ENCODE peak calls at places on chromosome 1, in ten cellular contexts. J is fibroblast of lung, Y is A549, O is LNCaP clone FGC, G is HCT116, E is cardiac muscle cell, K is adrenal gland, M is ascending aorta, C is foreskin fibroblast, S is transverse colon. U is an unnamed sample.

GRCh38 chr1:36307601-36308330 is 1.6 kb downstream of the SH3D21 start:
- DNase-seq in E (no peak), K (no peak), C (no peak), S (no peak), M (no peak), J (no peak), Y (no peak), G (no peak), O (no peak), U (no peak)

GRCh38 chr1:87115317-87115885 is 201.0 kb downstream of the HS2ST1 start:
- DNase-seq in C (peak), Y (no peak), O (no peak), S (no peak), M (no peak), G (no peak), E (peak), K (no peak), J (peak), U (peak)

GRCh38 chr1:42971848-42972291 is 13.2 kb upstream of the SLC2A1 start:
- DNase-seq in M (no peak), K (no peak), E (peak), G (no peak), C (peak), J (peak), Y (no peak), O (no peak), S (peak), U (no peak)

GRCh38 chr1:209650454-209650853 is 1.8 kb downstream of the LAMB3 start:
- DNase-seq in S (no peak), J (peak), O (no peak), M (no peak), C (no peak), K (no peak), E (peak), Y (no peak), G (no peak), U (no peak)

GRCh38 chr1:31576201-31576669 is at the start of gene TINAGL1:
- DNase-seq in C (no peak), O (no peak), G (peak), E (no peak), S (peak), Y (no peak), M (peak), K (no peak), J (no peak), U (no peak)

GRCh38 chr1:11501906-11502485 is 23.0 kb downstream of the DISP3 start:
- DNase-seq in Y (no peak), G (no peak), M (peak), J (no peak), S (no peak), E (no peak), K (no peak), O (no peak), C (no peak), U (no peak)

GRCh38 chr1:152244576-152244975 is 20.6 kb upstream of the HRNR start:
- DNase-seq in G (no peak), M (no peak), Y (no peak), C (no peak), J (peak), K (no peak), S (no peak), O (no peak), E (no peak), U (no peak)

GRCh38 chr1:207024202-207025143 is 8.1 kb downstream of the C1orf116 start:
- DNase-seq in K (peak), G (no peak), O (no peak), Y (no peak), J (peak), E (peak), S (no peak), M (no peak), C (no peak), U (no peak)

GRCh38 chr1:54199151-54199764 is 572 bp downstream of the CYB5RL start:
- DNase-seq in Y (peak), C (no peak), S (no peak), G (no peak), K (no peak), O (no peak), E (no peak), J (no peak), M (no peak), U (no peak)

GRCh38 chr1:42529724-42530161 is 66.7 kb downstream of the CCDC30 start:
- DNase-seq in G (no peak), J (peak), K (peak), Y (no peak), C (peak), M (no peak), S (peak), O (no peak), E (peak), U (peak)

GRCh38 chr1:172322219-172323061 is 98.0 kb upstream of the C1orf105 start:
- DNase-seq in O (no peak), M (peak), Y (peak), K (peak), C (peak), S (no peak), G (no peak), E (peak), J (peak), U (peak)

GRCh38 chr1:154775559-154776338 is 94.3 kb downstream of the KCNN3 start:
- DNase-seq in O (no peak), C (no peak), S (no peak), G (no peak), E (no peak), J (no peak), Y (no peak), M (no peak), K (no peak), U (no peak)

GRCh38 chr1:54542120-54542961 is 5.7 kb upstream of the ACOT11 start:
- DNase-seq in S (peak), C (peak), M (peak), Y (peak), E (peak), O (no peak), G (peak), K (peak), J (peak), U (no peak)

GRCh38 chr1:11676386-11677103 is 4.4 kb downstream of the MAD2L2 start:
- DNase-seq in J (no peak), G (no peak), K (no peak), S (no peak), Y (no peak), O (no peak), C (no peak), E (no peak), M (no peak), U (no peak)

GRCh38 chr1:15442119-15442518 is 3.9 kb downstream of the CTRC start:
- DNase-seq in M (no peak), J (no peak), Y (no peak), G (no peak), S (no peak), K (no peak), C (no peak), E (no peak), O (no peak), U (no peak)

GRCh38 chr1:52357397-52357796 is 8.6 kb downstream of the CC2D1B start:
- DNase-seq in C (no peak), Y (no peak), M (no peak), K (no peak), S (no peak), O (no peak), E (no peak), J (no peak), G (no peak), U (no peak)

GRCh38 chr1:152502496-152503180 is 8.0 kb upstream of the LCE5A start:
- DNase-seq in S (no peak), E (peak), G (no peak), C (no peak), O (no peak), K (no peak), Y (peak), M (no peak), J (peak), U (no peak)

GRCh38 chr1:117574206-117574835 is 31.5 kb upstream of the TENT5C start:
- DNase-seq in K (no peak), M (peak), C (no peak), J (no peak), E (no peak), Y (no peak), S (peak), G (no peak), O (peak), U (no peak)

GRCh38 chr1:92968138-92969032 is 7.1 kb upstream of the DIPK1A start:
- DNase-seq in E (no peak), Y (peak), S (no peak), M (no peak), K (no peak), C (no peak), O (no peak), G (peak), J (no peak), U (no peak)

GRCh38 chr1:241844593-241844992 is 3.4 kb upstream of the EXO1 start:
- DNase-seq in S (no peak), M (no peak), K (no peak), E (no peak), G (no peak), J (no peak), O (no peak), Y (no peak), C (no peak), U (no peak)

GRCh38 chr1:113812661-113813135 is 422 bp upstream of the RSBN1 start:
- DNase-seq in K (peak), M (no peak), C (no peak), O (no peak), Y (no peak), S (no peak), G (no peak), J (no peak), E (peak), U (no peak)

GRCh38 chr1:183023146-183023600 is at the start of gene LAMC1:
- DNase-seq in J (peak), K (peak), Y (peak), S (peak), O (no peak), M (peak), E (peak), C (peak), G (no peak), U (no peak)

GRCh38 chr1:30325999-30326398 is 397.4 kb downstream of the MATN1 start:
- DNase-seq in G (no peak), C (no peak), M (peak), E (no peak), K (no peak), J (no peak), S (no peak), O (no peak), Y (no peak), U (no peak)

GRCh38 chr1:207805841-207806421 is 54.1 kb downstream of the CD46 start:
- DNase-seq in Y (peak), J (peak), G (no peak), M (peak), E (peak), K (peak), O (no peak), C (peak), S (peak), U (peak)

GRCh38 chr1:44890007-44890406 is 47.0 kb upstream of the PTCH2 start:
- DNase-seq in K (no peak), J (no peak), M (no peak), C (no peak), Y (no peak), O (no peak), S (no peak), G (no peak), E (peak), U (no peak)

GRCh38 chr1:220828950-220829586 is 42.4 kb downstream of the MTARC1 start:
- DNase-seq in Y (no peak), M (no peak), C (no peak), O (no peak), S (no peak), E (peak), K (no peak), G (no peak), J (no peak), U (no peak)

GRCh38 chr1:245055752-245056151 is 99.0 kb upstream of the KIF26B start:
- DNase-seq in E (no peak), M (no peak), S (no peak), J (no peak), O (no peak), G (no peak), Y (no peak), K (no peak), C (no peak), U (no peak)
- TF ChIP-seq CTCF in E (no peak), M (no peak), S (no peak), J (no peak), O (no peak), G (no peak), Y (no peak), K (no peak), C (no peak), U (no peak)

DNA sequence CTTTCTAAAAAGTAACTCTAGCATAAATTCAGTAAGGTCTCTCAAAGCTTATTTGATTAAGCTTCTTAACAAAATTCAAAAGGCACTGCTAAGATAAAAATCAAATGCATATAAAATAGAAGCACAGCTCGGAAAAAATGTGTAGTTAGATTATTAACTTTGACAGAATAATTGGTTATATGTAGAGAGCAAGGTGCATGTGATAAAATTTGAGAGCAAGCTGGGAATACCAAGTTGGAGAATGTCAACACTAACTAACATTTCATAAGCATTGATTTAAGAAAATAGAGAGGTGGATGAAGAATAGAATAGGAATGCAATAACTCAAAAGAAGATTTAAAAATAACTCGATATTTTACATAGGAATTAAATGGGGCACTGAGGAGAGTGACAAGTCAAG is 204.5 kb upstream of the GREM2 start:
- DNase-seq in K (no peak), Y (no peak), M (no peak), J (no peak), G (no peak), C (no peak), O (no peak), E (no peak), S (no peak), U (no peak)
- H3K4me3 ChIP-seq in K (no peak), Y (no peak), M (no peak), J (no peak), G (no peak), C (no peak), O (no peak), E (no peak), S (no peak), U (no peak)

GRCh38 chr1:167342846-167343245 is 122.2 kb downstream of the POU2F1 start:
- DNase-seq in J (no peak), O (no peak), K (no peak), Y (peak), C (no peak), G (no peak), M (no peak), S (no peak), E (no peak), U (no peak)
- TF ChIP-seq CTCF in J (no peak), O (peak), K (no peak), Y (peak), C (no peak), G (peak), M (no peak), S (no peak), E (no peak), U (peak)

DNA sequence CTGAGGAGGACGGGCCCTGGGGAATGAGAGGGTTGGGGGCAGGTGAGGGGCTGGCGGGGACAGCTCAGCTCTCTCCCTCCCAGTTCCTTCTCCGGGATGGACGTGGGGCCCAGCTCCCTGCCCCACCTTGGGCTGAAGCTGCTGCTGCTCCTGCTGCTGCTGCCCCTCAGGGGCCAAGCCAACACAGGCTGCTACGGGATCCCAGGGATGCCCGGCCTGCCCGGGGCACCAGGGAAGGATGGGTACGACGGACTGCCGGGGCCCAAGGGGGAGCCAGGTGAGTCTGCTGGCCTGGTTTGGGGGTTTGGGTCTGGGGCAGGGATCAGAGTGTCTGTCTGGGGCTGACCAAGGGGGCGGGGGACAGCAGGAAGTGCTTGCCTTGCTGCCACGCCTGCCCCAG is 495 bp downstream of the C1QC start:
- DNase-seq in E (no peak), S (no peak), O (no peak), K (no peak), G (no peak), M (no peak), J (no peak), Y (no peak), C (no peak), U (no peak)
- H3K4me3 ChIP-seq in E (no peak), S (peak), O (no peak), K (no peak), G (no peak), M (peak), J (no peak), Y (no peak), C (no peak), U (no peak)

DNA sequence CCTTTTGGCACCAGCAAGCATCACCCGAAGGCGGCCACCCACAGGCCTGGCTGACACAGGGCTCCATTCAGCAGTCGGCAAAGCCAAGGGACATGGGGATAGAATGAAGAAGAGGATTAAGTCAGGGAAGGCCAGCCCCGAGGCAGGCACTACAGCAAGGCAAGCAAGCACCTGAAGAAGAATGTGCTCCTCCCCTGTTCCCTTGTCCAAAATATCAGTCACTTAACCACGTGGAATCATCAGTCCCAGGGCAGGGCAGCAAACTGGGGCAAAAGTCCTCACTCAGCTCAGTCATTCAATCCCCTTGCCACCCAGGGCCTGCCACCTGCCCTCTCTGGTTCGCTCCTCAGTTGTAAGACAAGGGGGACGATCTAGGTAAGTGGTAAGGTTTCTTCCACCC is 9.3 kb downstream of the KANK4 start:
- DNase-seq in E (no peak), S (no peak), O (no peak), M (no peak), K (no peak), Y (no peak), J (no peak), G (no peak), C (no peak), U (no peak)
- TF ChIP-seq CTCF in E (no peak), S (no peak), O (no peak), M (no peak), K (no peak), Y (no peak), J (no peak), G (no peak), C (no peak), U (no peak)